ENCODE peak calls at places on chromosome 22, in eight cellular contexts. One of them, this sample, is unnamed. For H3K4me1, the result is how much of the 10 kb centered on the place peaks cover.

GRCh38 chr22:47192651-47193437 is 430.4 kb downstream of the TBC1D22A start:
- DNase-seq in kidney: peak
- DNase-seq in CD8-positive, alpha-beta T cell: no peak
- DNase-seq in colonic mucosa: peak
- DNase-seq in tibial nerve: no peak
- DNase-seq in lower lobe of right lung: peak
- DNase-seq in prostate gland: no peak
- DNase-seq in heart left ventricle: peak
- DNase-seq in this sample: peak

GRCh38 chr22:32120603-32121002 is 38.5 kb downstream of the C22orf42 start:
- DNase-seq in colonic mucosa: no peak
- DNase-seq in tibial nerve: no peak
- DNase-seq in kidney: no peak
- DNase-seq in prostate gland: no peak
- DNase-seq in heart left ventricle: no peak
- DNase-seq in lower lobe of right lung: no peak
- DNase-seq in CD8-positive, alpha-beta T cell: no peak
- DNase-seq in this sample: no peak

GRCh38 chr22:19201130-19201857 is 22.8 kb upstream of the SLC25A1 start:
- DNase-seq in heart left ventricle: no peak
- DNase-seq in tibial nerve: no peak
- DNase-seq in prostate gland: no peak
- DNase-seq in colonic mucosa: no peak
- DNase-seq in lower lobe of right lung: no peak
- DNase-seq in CD8-positive, alpha-beta T cell: no peak
- DNase-seq in kidney: no peak
- DNase-seq in this sample: no peak

GRCh38 chr22:37162221-37163095 is 12.7 kb upstream of the IL2RB start:
- DNase-seq in kidney: peak
- DNase-seq in tibial nerve: no peak
- DNase-seq in prostate gland: no peak
- DNase-seq in heart left ventricle: no peak
- DNase-seq in CD8-positive, alpha-beta T cell: peak
- DNase-seq in lower lobe of right lung: no peak
- DNase-seq in colonic mucosa: no peak
- DNase-seq in this sample: no peak

GRCh38 chr22:43144949-43145348 is 1.8 kb upstream of the MCAT start:
- DNase-seq in colonic mucosa: no peak
- DNase-seq in prostate gland: peak
- DNase-seq in kidney: no peak
- DNase-seq in tibial nerve: no peak
- DNase-seq in heart left ventricle: no peak
- DNase-seq in CD8-positive, alpha-beta T cell: no peak
- DNase-seq in lower lobe of right lung: no peak
- DNase-seq in this sample: no peak

GRCh38 chr22:46149493-46149997 is 781 bp upstream of the PPARA start:
- DNase-seq in CD8-positive, alpha-beta T cell: peak
- DNase-seq in colonic mucosa: peak
- DNase-seq in kidney: peak
- DNase-seq in prostate gland: peak
- DNase-seq in lower lobe of right lung: peak
- DNase-seq in heart left ventricle: peak
- DNase-seq in tibial nerve: peak
- DNase-seq in this sample: peak

GRCh38 chr22:31215018-31215535 is 3.0 kb downstream of the LIMK2 start:
- DNase-seq in heart left ventricle: no peak
- DNase-seq in prostate gland: no peak
- DNase-seq in CD8-positive, alpha-beta T cell: no peak
- DNase-seq in lower lobe of right lung: no peak
- DNase-seq in tibial nerve: no peak
- DNase-seq in kidney: no peak
- DNase-seq in colonic mucosa: peak
- DNase-seq in this sample: no peak

GRCh38 chr22:36215976-36216375 is 14.4 kb upstream of the APOL4 start:
- DNase-seq in tibial nerve: no peak
- DNase-seq in kidney: no peak
- DNase-seq in prostate gland: no peak
- DNase-seq in colonic mucosa: no peak
- DNase-seq in CD8-positive, alpha-beta T cell: no peak
- DNase-seq in heart left ventricle: no peak
- DNase-seq in lower lobe of right lung: no peak
- DNase-seq in this sample: no peak

GRCh38 chr22:44360306-44360685 is 47.5 kb upstream of the SHISAL1 start:
- DNase-seq in tibial nerve: no peak
- DNase-seq in prostate gland: no peak
- DNase-seq in lower lobe of right lung: no peak
- DNase-seq in heart left ventricle: no peak
- DNase-seq in colonic mucosa: no peak
- DNase-seq in CD8-positive, alpha-beta T cell: no peak
- DNase-seq in kidney: no peak
- DNase-seq in this sample: no peak

DNA sequence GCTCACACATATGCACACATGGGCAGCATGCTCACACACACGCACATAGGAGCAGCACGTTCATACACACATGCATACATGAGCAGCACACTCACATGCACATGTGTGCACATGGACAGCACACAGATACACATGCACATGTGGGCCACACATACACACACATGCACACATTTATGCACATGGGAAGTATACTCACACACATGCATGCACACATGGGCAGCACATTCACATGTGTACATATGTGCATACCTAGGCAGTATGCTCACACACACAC is 42.5 kb downstream of the RTN4R start:
- DNase-seq in lower lobe of right lung: no peak
- DNase-seq in prostate gland: no peak
- DNase-seq in CD8-positive, alpha-beta T cell: no peak
- DNase-seq in colonic mucosa: no peak
- DNase-seq in heart left ventricle: no peak
- DNase-seq in tibial nerve: no peak
- DNase-seq in kidney: no peak
- DNase-seq in this sample: no peak
- H3K4me1 ChIP-seq in lower lobe of right lung: under half
- H3K4me1 ChIP-seq in prostate gland: under half
- H3K4me1 ChIP-seq in CD8-positive, alpha-beta T cell: under half
- H3K4me1 ChIP-seq in colonic mucosa: under half
- H3K4me1 ChIP-seq in heart left ventricle: under half
- H3K4me1 ChIP-seq in tibial nerve: under half
- H3K4me1 ChIP-seq in kidney: under half
- H3K4me1 ChIP-seq in this sample: under half

DNA sequence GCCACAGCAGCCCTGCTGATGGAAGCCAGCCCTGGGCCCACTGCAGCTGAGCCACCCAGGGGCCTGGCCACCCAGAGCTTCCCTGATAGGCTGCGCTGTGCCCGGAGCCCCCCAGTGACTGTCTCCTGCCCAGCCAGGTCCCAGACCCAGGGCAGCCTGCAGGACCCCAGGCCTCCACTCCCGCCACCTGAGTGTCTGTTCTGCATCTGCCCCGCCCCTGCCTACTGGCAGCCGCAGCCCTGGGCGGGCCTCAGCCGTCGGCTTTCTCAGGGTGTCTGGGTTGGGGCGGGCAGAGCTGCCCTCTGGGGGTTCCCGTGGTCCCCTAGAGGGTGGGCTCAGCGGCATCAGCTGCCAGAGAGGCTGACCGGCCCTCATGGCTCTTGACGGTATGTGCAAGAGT is 12.5 kb upstream of the PIM3 start:
- DNase-seq in CD8-positive, alpha-beta T cell: no peak
- DNase-seq in heart left ventricle: no peak
- DNase-seq in prostate gland: peak
- DNase-seq in lower lobe of right lung: no peak
- DNase-seq in colonic mucosa: peak
- DNase-seq in kidney: no peak
- DNase-seq in tibial nerve: no peak
- DNase-seq in this sample: peak
- TF ChIP-seq CTCF in CD8-positive, alpha-beta T cell: no peak
- TF ChIP-seq CTCF in heart left ventricle: no peak
- TF ChIP-seq CTCF in prostate gland: no peak
- TF ChIP-seq CTCF in lower lobe of right lung: no peak
- TF ChIP-seq CTCF in colonic mucosa: no peak
- TF ChIP-seq CTCF in kidney: no peak
- TF ChIP-seq CTCF in tibial nerve: no peak
- TF ChIP-seq CTCF in this sample: no peak

GRCh38 chr22:30002861-30003489 is 77.3 kb upstream of the HORMAD2 start:
- DNase-seq in lower lobe of right lung: no peak
- DNase-seq in kidney: no peak
- DNase-seq in tibial nerve: no peak
- DNase-seq in prostate gland: no peak
- DNase-seq in CD8-positive, alpha-beta T cell: no peak
- DNase-seq in colonic mucosa: peak
- DNase-seq in heart left ventricle: no peak
- DNase-seq in this sample: no peak

GRCh38 chr22:30004101-30004500 is 76.2 kb upstream of the HORMAD2 start:
- DNase-seq in kidney: no peak
- DNase-seq in lower lobe of right lung: no peak
- DNase-seq in colonic mucosa: no peak
- DNase-seq in tibial nerve: no peak
- DNase-seq in CD8-positive, alpha-beta T cell: no peak
- DNase-seq in heart left ventricle: no peak
- DNase-seq in prostate gland: no peak
- DNase-seq in this sample: no peak

GRCh38 chr22:30007361-30007760 is 72.9 kb upstream of the HORMAD2 start:
- DNase-seq in lower lobe of right lung: no peak
- DNase-seq in prostate gland: no peak
- DNase-seq in heart left ventricle: no peak
- DNase-seq in kidney: no peak
- DNase-seq in colonic mucosa: no peak
- DNase-seq in tibial nerve: no peak
- DNase-seq in CD8-positive, alpha-beta T cell: no peak
- DNase-seq in this sample: no peak

GRCh38 chr22:30004689-30005088 is 75.6 kb upstream of the HORMAD2 start:
- DNase-seq in prostate gland: no peak
- DNase-seq in kidney: no peak
- DNase-seq in heart left ventricle: no peak
- DNase-seq in CD8-positive, alpha-beta T cell: no peak
- DNase-seq in colonic mucosa: no peak
- DNase-seq in tibial nerve: no peak
- DNase-seq in lower lobe of right lung: no peak
- DNase-seq in this sample: no peak

DNA sequence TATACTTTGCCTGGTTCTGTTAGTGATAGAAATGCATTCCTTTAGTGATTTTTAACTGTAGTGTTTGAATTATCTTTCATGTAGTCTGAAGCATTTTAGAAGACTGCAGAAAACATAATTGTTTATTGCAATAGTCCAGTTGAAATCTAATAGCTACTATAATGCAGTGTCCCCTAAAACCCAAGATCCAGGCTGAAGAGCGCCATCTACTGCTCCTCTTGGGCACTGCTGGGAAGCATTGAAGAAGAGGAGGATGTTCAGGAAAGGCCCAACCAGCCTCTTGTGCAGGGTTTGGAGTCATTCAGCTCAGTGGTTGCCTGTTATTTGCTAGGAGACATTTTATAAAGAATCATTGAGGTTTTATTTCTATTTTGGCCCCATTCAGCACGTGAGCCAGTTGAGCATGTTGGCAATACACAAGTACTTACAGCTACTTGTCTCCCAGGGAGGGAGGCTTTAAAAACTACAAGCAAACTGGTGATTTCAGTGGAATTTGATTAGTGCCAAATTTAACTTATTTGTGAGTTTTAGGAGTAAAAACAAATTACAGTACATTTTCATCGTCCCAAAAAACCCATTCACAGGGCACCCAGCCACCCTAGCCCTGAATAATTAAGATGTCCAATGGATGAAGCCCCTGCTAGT is 74.9 kb upstream of the HORMAD2 start:
- DNase-seq in CD8-positive, alpha-beta T cell: peak
- DNase-seq in kidney: no peak
- DNase-seq in colonic mucosa: peak
- DNase-seq in prostate gland: peak
- DNase-seq in tibial nerve: peak
- DNase-seq in lower lobe of right lung: peak
- DNase-seq in heart left ventricle: peak
- DNase-seq in this sample: peak
- H3K27ac ChIP-seq in CD8-positive, alpha-beta T cell: no peak
- H3K27ac ChIP-seq in kidney: no peak
- H3K27ac ChIP-seq in colonic mucosa: no peak
- H3K27ac ChIP-seq in prostate gland: no peak
- H3K27ac ChIP-seq in tibial nerve: no peak
- H3K27ac ChIP-seq in lower lobe of right lung: no peak
- H3K27ac ChIP-seq in heart left ventricle: no peak
- H3K27ac ChIP-seq in this sample: no peak

DNA sequence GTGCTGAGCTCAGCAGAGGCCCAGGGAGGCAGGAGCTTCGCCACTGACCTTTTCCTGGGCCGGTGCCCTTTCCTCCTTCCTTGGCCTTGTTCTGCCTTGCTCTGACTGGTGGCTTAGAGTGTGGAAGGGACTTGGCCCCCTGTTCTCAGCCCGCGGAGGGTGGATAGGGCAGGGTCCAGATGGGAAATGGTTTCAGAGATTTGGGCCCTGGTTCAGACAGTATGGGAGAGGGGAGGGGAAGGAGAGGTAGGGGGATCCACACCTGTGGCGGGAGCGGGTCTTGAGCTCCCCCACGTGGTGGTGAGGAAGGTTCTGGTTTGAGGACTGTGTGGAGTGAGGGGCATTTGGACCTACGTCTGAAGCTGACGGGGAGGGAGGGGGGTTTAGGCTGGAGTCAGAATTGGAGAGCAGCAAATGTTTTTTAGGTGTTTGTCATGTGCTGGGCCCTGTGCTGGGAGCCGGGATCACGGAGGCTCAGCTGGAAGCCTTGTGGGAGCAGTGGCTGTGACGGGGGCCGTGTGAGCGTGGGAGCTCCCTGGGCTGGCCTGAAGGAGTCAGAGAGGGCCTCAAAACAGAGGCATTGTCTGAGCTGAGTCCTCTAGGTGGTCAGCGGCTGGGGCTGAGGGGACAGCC is 27.2 kb downstream of the SHANK3 start:
- DNase-seq in tibial nerve: no peak
- DNase-seq in kidney: peak
- DNase-seq in prostate gland: no peak
- DNase-seq in lower lobe of right lung: peak
- DNase-seq in colonic mucosa: no peak
- DNase-seq in heart left ventricle: no peak
- DNase-seq in CD8-positive, alpha-beta T cell: no peak
- DNase-seq in this sample: no peak
- H3K4me1 ChIP-seq in tibial nerve: under half
- H3K4me1 ChIP-seq in kidney: under half
- H3K4me1 ChIP-seq in prostate gland: under half
- H3K4me1 ChIP-seq in lower lobe of right lung: under half
- H3K4me1 ChIP-seq in colonic mucosa: under half
- H3K4me1 ChIP-seq in heart left ventricle: under half
- H3K4me1 ChIP-seq in CD8-positive, alpha-beta T cell: under half
- H3K4me1 ChIP-seq in this sample: under half

GRCh38 chr22:39448205-39449054 is 8.4 kb upstream of the MGAT3 start:
- DNase-seq in colonic mucosa: no peak
- DNase-seq in CD8-positive, alpha-beta T cell: no peak
- DNase-seq in tibial nerve: no peak
- DNase-seq in kidney: peak
- DNase-seq in lower lobe of right lung: no peak
- DNase-seq in prostate gland: peak
- DNase-seq in heart left ventricle: no peak
- DNase-seq in this sample: no peak
- TF ChIP-seq CTCF in colonic mucosa: no peak
- TF ChIP-seq CTCF in CD8-positive, alpha-beta T cell: no peak
- TF ChIP-seq CTCF in tibial nerve: no peak
- TF ChIP-seq CTCF in kidney: no peak
- TF ChIP-seq CTCF in lower lobe of right lung: no peak
- TF ChIP-seq CTCF in prostate gland: no peak
- TF ChIP-seq CTCF in heart left ventricle: no peak
- TF ChIP-seq CTCF in this sample: no peak

GRCh38 chr22:21699643-21700042 is 33.8 kb downstream of the PPIL2 start:
- DNase-seq in colonic mucosa: no peak
- DNase-seq in heart left ventricle: no peak
- DNase-seq in lower lobe of right lung: no peak
- DNase-seq in CD8-positive, alpha-beta T cell: no peak
- DNase-seq in tibial nerve: no peak
- DNase-seq in kidney: no peak
- DNase-seq in prostate gland: no peak
- DNase-seq in this sample: no peak
- H3K27ac ChIP-seq in colonic mucosa: no peak
- H3K27ac ChIP-seq in heart left ventricle: no peak
- H3K27ac ChIP-seq in lower lobe of right lung: peak
- H3K27ac ChIP-seq in CD8-positive, alpha-beta T cell: no peak
- H3K27ac ChIP-seq in tibial nerve: no peak
- H3K27ac ChIP-seq in kidney: no peak
- H3K27ac ChIP-seq in prostate gland: no peak
- H3K27ac ChIP-seq in this sample: no peak

GRCh38 chr22:23767303-23767672 is 484 bp downstream of the CHCHD10 start:
- DNase-seq in lower lobe of right lung: no peak
- DNase-seq in tibial nerve: no peak
- DNase-seq in CD8-positive, alpha-beta T cell: no peak
- DNase-seq in heart left ventricle: no peak
- DNase-seq in colonic mucosa: no peak
- DNase-seq in prostate gland: no peak
- DNase-seq in kidney: no peak
- DNase-seq in this sample: no peak
- H3K4me1 ChIP-seq in lower lobe of right lung: half or more
- H3K4me1 ChIP-seq in tibial nerve: under half
- H3K4me1 ChIP-seq in CD8-positive, alpha-beta T cell: half or more
- H3K4me1 ChIP-seq in heart left ventricle: under half
- H3K4me1 ChIP-seq in colonic mucosa: under half
- H3K4me1 ChIP-seq in prostate gland: under half
- H3K4me1 ChIP-seq in kidney: under half
- H3K4me1 ChIP-seq in this sample: under half